ENCODE peak calls at places on chromosomes 6 and 20, in six cellular contexts. H, C, W, L, I and U are unnamed samples.

GRCh38 chr6:146972526-146972925 is 231.7 kb upstream of the STXBP5 start:
- DNase-seq in W (no peak), I (no peak), H (peak; percentile 26), L (no peak), C (no peak), U (no peak)

GRCh38 chr6:117409863-117410262 is 15.9 kb downstream of the ROS1 start:
- DNase-seq in C (no peak), H (no peak), W (no peak), L (no peak), I (no peak), U (no peak)

GRCh38 chr6:110687326-110687725 is 127.9 kb downstream of the CDK19 start:
- DNase-seq in C (no peak), L (no peak), I (no peak), W (no peak), H (no peak), U (no peak)

GRCh38 chr6:109117346-109118035 is 22.2 kb downstream of the CEP57L1 start:
- DNase-seq in I (no peak), L (no peak), W (no peak), H (no peak), C (no peak), U (no peak)

GRCh38 chr6:158645064-158646022 is 800 bp upstream of the DYNLT1 start:
- DNase-seq in H (no peak), I (no peak), C (no peak), L (no peak), W (peak; percentile 58), U (no peak)

GRCh38 chr6:51273228-51273961 is 454.7 kb downstream of the TFAP2B start:
- DNase-seq in W (no peak), C (no peak), L (no peak), H (no peak), I (no peak), U (no peak)

GRCh38 chr6:357791-358341 is 33.7 kb upstream of the IRF4 start:
- DNase-seq in L (no peak), C (no peak), W (no peak), H (no peak), I (no peak), U (no peak)

GRCh38 chr20:63747622-63748355 is 8.2 kb downstream of the SLC2A4RG start:
- DNase-seq in I (no peak), W (no peak), H (no peak), C (no peak), L (no peak), U (no peak)

GRCh38 chr6:90701146-90701781 is 114.4 kb upstream of the MAP3K7 start:
- DNase-seq in C (no peak), I (no peak), L (no peak), W (no peak), H (no peak), U (no peak)

GRCh38 chr6:18246205-18246604 is 18.1 kb downstream of the DEK start:
- DNase-seq in C (no peak), W (peak; percentile 40), L (no peak), I (no peak), H (no peak), U (no peak)

GRCh38 chr20:54475334-54476287 is at the start of gene DOK5:
- DNase-seq in L (peak; percentile 31), W (no peak), C (peak; percentile 16), H (peak; percentile 52), I (peak; percentile 54), U (peak; percentile 61)

GRCh38 chr6:163415176-163415619 is 680 bp downstream of the QKI start:
- DNase-seq in L (peak; percentile 20), H (no peak), C (no peak), W (no peak), I (no peak), U (peak; percentile 54)

GRCh38 chr6:20349225-20349624 is 52.5 kb upstream of the E2F3 start:
- DNase-seq in L (no peak), W (no peak), C (no peak), H (no peak), I (no peak), U (no peak)

GRCh38 chr6:168574075-168574698 is 133.2 kb downstream of the SMOC2 start:
- DNase-seq in W (no peak), H (no peak), I (no peak), C (no peak), L (no peak), U (no peak)

GRCh38 chr20:25378884-25379733 is 11.5 kb downstream of the ABHD12 start:
- DNase-seq in I (no peak), C (no peak), L (no peak), H (no peak), W (no peak), U (no peak)

GRCh38 chr6:5997420-5998093 is 9.2 kb downstream of the NRN1 start:
- DNase-seq in L (peak; percentile 45), I (no peak), H (no peak), W (no peak), C (no peak), U (no peak)

GRCh38 chr20:31817461-31817860 is 1.7 kb upstream of the MYLK2 start:
- DNase-seq in C (no peak), L (no peak), H (no peak), W (no peak), I (no peak), U (no peak)

GRCh38 chr6:127300411-127300810 is 33.7 kb downstream of the RNF146 start:
- DNase-seq in I (peak; percentile 4), L (no peak), W (peak; percentile 23), C (no peak), H (peak; percentile 90), U (no peak)

GRCh38 chr6:105573138-105573537 is 170.3 kb upstream of the PREP start:
- DNase-seq in L (no peak), W (peak; percentile 39), I (no peak), H (peak; percentile 59), C (no peak), U (no peak)

GRCh38 chr6:146984251-146984924 is 219.8 kb upstream of the STXBP5 start:
- DNase-seq in I (no peak), W (no peak), L (no peak), C (no peak), H (peak; percentile 28), U (no peak)

GRCh38 chr20:11492846-11493245 is 424.8 kb upstream of the BTBD3 start:
- DNase-seq in W (no peak), H (no peak), L (no peak), I (no peak), C (no peak), U (no peak)

GRCh38 chr6:166671434-166672061 is 44.5 kb upstream of the RPS6KA2 start:
- DNase-seq in C (no peak), I (no peak), W (peak; percentile 6), H (peak; percentile 40), L (no peak), U (no peak)

GRCh38 chr6:132404736-132405135 is 3.5 kb upstream of the MOXD1 start:
- DNase-seq in I (no peak), C (no peak), W (peak; percentile 33), H (no peak), L (no peak), U (no peak)

GRCh38 chr6:73032586-73032985 is 192.7 kb downstream of the KHDC1L start:
- DNase-seq in W (peak; percentile 85), L (no peak), I (no peak), H (peak; percentile 49), C (no peak), U (no peak)

DNA sequence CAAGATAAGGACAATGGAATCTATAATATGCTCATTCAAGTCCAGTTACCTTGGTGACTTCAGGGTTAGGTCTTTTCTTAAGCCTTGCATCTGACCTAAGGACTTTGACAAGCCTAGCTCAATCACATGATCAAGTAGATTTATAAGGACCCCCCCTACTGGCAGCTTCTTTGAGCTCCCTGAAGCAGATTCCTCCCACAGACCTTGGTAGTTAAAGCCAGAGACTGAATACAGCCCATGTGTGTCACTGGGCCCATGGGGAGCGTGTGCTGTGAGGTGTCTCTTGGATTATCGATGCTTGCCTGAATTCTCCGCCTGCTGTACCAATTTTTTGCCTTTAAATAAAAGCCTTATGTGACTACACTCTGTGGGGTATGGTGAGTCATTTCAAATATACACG is 372.7 kb upstream of the RGS17 start:
- DNase-seq in I (peak; percentile 7), H (no peak), L (no peak), C (no peak), W (peak; percentile 12), U (no peak)
- TF ChIP-seq CTCF in I (no peak), H (no peak), L (no peak), C (no peak), W (peak; percentile 37), U (no peak)

GRCh38 chr6:38831865-38832264 is 116.8 kb downstream of the DNAH8 start:
- DNase-seq in W (no peak), L (no peak), H (no peak), C (no peak), I (no peak), U (no peak)
- TF ChIP-seq CTCF in W (no peak), L (no peak), H (no peak), C (no peak), I (no peak), U (no peak)

GRCh38 chr6:30763618-30764489 is 19.5 kb upstream of the IER3 start:
- DNase-seq in C (no peak), I (peak; percentile 86), H (peak; percentile 87), W (no peak), L (no peak), U (no peak)
- TF ChIP-seq CTCF in C (peak; percentile 28), I (peak; percentile 12), H (peak; percentile 22), W (no peak), L (peak; percentile 18), U (no peak)

DNA sequence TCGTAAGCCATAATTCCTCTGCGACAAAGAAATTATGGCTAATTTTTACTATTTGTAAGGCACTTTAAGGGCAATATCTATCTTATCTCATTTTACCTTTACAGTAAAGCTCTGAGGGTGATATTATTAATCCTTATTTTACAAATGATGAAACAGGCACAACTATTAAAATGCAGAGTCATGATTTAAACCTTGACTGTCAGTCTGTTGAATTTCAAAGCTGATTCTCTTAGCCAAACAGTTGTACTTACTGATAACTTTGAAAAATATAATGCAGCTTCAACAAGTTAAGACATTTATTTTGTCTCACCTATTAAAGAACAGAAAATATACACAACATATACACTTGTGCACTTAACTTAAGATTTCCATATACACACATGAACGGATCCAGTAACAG is 88.2 kb downstream of the SMPDL3A start:
- DNase-seq in I (no peak), W (no peak), H (no peak), L (no peak), C (no peak), U (no peak)
- TF ChIP-seq CTCF in I (no peak), W (no peak), H (no peak), L (no peak), C (no peak), U (no peak)